ENCODE peak calls at places on chromosomes 11 and 22, in six cellular contexts. One of them, this sample, is unnamed.

GRCh38 chr11:23594755-23595154 is 734.5 kb upstream of the CCDC179 start:
- DNase-seq in iPS DF 19.7: no peak
- DNase-seq in H54: no peak
- DNase-seq in skeletal muscle cell: no peak
- DNase-seq in upper lobe of right lung: no peak
- DNase-seq in amniotic stem cell: no peak
- DNase-seq in this sample: no peak

GRCh38 chr22:23054531-23055257 is 15.6 kb upstream of the GNAZ start:
- DNase-seq in iPS DF 19.7: no peak
- DNase-seq in H54: no peak
- DNase-seq in skeletal muscle cell: no peak
- DNase-seq in upper lobe of right lung: peak
- DNase-seq in amniotic stem cell: no peak
- DNase-seq in this sample: no peak

GRCh38 chr22:46908641-46909107 is 146.2 kb downstream of the TBC1D22A start:
- DNase-seq in iPS DF 19.7: no peak
- DNase-seq in H54: no peak
- DNase-seq in skeletal muscle cell: no peak
- DNase-seq in upper lobe of right lung: peak
- DNase-seq in amniotic stem cell: no peak
- DNase-seq in this sample: no peak

GRCh38 chr11:130916238-130916855 is at the start of gene SNX19:
- DNase-seq in iPS DF 19.7: peak
- DNase-seq in H54: peak
- DNase-seq in skeletal muscle cell: peak
- DNase-seq in upper lobe of right lung: peak
- DNase-seq in amniotic stem cell: peak
- DNase-seq in this sample: peak

GRCh38 chr11:66676931-66677598 is 622 bp downstream of the RBM4B start:
- DNase-seq in iPS DF 19.7: no peak
- DNase-seq in H54: no peak
- DNase-seq in skeletal muscle cell: no peak
- DNase-seq in upper lobe of right lung: no peak
- DNase-seq in amniotic stem cell: no peak
- DNase-seq in this sample: no peak

GRCh38 chr11:8809185-8809584 is 101.8 kb upstream of the AKIP1 start:
- DNase-seq in iPS DF 19.7: no peak
- DNase-seq in H54: no peak
- DNase-seq in skeletal muscle cell: no peak
- DNase-seq in upper lobe of right lung: no peak
- DNase-seq in amniotic stem cell: no peak
- DNase-seq in this sample: no peak

GRCh38 chr11:61855939-61856730 is 28.0 kb downstream of the FADS2 start:
- DNase-seq in iPS DF 19.7: no peak
- DNase-seq in H54: no peak
- DNase-seq in skeletal muscle cell: no peak
- DNase-seq in upper lobe of right lung: no peak
- DNase-seq in amniotic stem cell: no peak
- DNase-seq in this sample: no peak

GRCh38 chr11:8109675-8110074 is 28.7 kb downstream of the TUB start:
- DNase-seq in iPS DF 19.7: no peak
- DNase-seq in H54: no peak
- DNase-seq in skeletal muscle cell: no peak
- DNase-seq in upper lobe of right lung: no peak
- DNase-seq in amniotic stem cell: no peak
- DNase-seq in this sample: no peak

GRCh38 chr11:28144808-28145207 is 36.6 kb downstream of the METTL15 start:
- DNase-seq in iPS DF 19.7: no peak
- DNase-seq in H54: no peak
- DNase-seq in skeletal muscle cell: peak
- DNase-seq in upper lobe of right lung: no peak
- DNase-seq in amniotic stem cell: no peak
- DNase-seq in this sample: no peak

GRCh38 chr11:11010624-11011127 is 152.8 kb upstream of the ZBED5 start:
- DNase-seq in iPS DF 19.7: no peak
- DNase-seq in H54: no peak
- DNase-seq in skeletal muscle cell: no peak
- DNase-seq in upper lobe of right lung: no peak
- DNase-seq in amniotic stem cell: no peak
- DNase-seq in this sample: no peak

GRCh38 chr22:20957118-20957690 is 9.9 kb upstream of the AIFM3 start:
- DNase-seq in iPS DF 19.7: no peak
- DNase-seq in H54: no peak
- DNase-seq in skeletal muscle cell: no peak
- DNase-seq in upper lobe of right lung: peak
- DNase-seq in amniotic stem cell: no peak
- DNase-seq in this sample: no peak

GRCh38 chr11:70607561-70607960 is 209.2 kb downstream of the CTTN start:
- DNase-seq in iPS DF 19.7: no peak
- DNase-seq in H54: no peak
- DNase-seq in skeletal muscle cell: no peak
- DNase-seq in upper lobe of right lung: no peak
- DNase-seq in amniotic stem cell: no peak
- DNase-seq in this sample: no peak

GRCh38 chr11:102603091-102603490 is 22.0 kb downstream of the MMP20 start:
- DNase-seq in iPS DF 19.7: no peak
- DNase-seq in H54: peak
- DNase-seq in skeletal muscle cell: peak
- DNase-seq in upper lobe of right lung: no peak
- DNase-seq in amniotic stem cell: no peak
- DNase-seq in this sample: no peak

GRCh38 chr11:36333468-36333867 is 37.4 kb downstream of the PRR5L start:
- DNase-seq in iPS DF 19.7: no peak
- DNase-seq in H54: no peak
- DNase-seq in skeletal muscle cell: peak
- DNase-seq in upper lobe of right lung: no peak
- DNase-seq in amniotic stem cell: no peak
- DNase-seq in this sample: peak

GRCh38 chr11:27392715-27393114 is 29.7 kb upstream of the CCDC34 start:
- DNase-seq in iPS DF 19.7: no peak
- DNase-seq in H54: no peak
- DNase-seq in skeletal muscle cell: peak
- DNase-seq in upper lobe of right lung: no peak
- DNase-seq in amniotic stem cell: peak
- DNase-seq in this sample: peak

GRCh38 chr11:114209343-114209742 is 86.9 kb upstream of the NNMT start:
- DNase-seq in iPS DF 19.7: no peak
- DNase-seq in H54: no peak
- DNase-seq in skeletal muscle cell: no peak
- DNase-seq in upper lobe of right lung: no peak
- DNase-seq in amniotic stem cell: no peak
- DNase-seq in this sample: no peak

GRCh38 chr11:119701591-119702260 is 27.3 kb downstream of the NECTIN1 start:
- DNase-seq in iPS DF 19.7: no peak
- DNase-seq in H54: no peak
- DNase-seq in skeletal muscle cell: no peak
- DNase-seq in upper lobe of right lung: no peak
- DNase-seq in amniotic stem cell: no peak
- DNase-seq in this sample: peak

GRCh38 chr11:37560346-37560745 is 962.3 kb upstream of the RAG2 start:
- DNase-seq in iPS DF 19.7: no peak
- DNase-seq in H54: no peak
- DNase-seq in skeletal muscle cell: no peak
- DNase-seq in upper lobe of right lung: no peak
- DNase-seq in amniotic stem cell: no peak
- DNase-seq in this sample: peak

GRCh38 chr11:78370406-78371172 is 47.0 kb downstream of the GAB2 start:
- DNase-seq in iPS DF 19.7: no peak
- DNase-seq in H54: peak
- DNase-seq in skeletal muscle cell: no peak
- DNase-seq in upper lobe of right lung: no peak
- DNase-seq in amniotic stem cell: no peak
- DNase-seq in this sample: no peak

GRCh38 chr11:46845440-46845739 is 690 bp downstream of the CKAP5 start:
- DNase-seq in iPS DF 19.7: no peak
- DNase-seq in H54: no peak
- DNase-seq in skeletal muscle cell: no peak
- DNase-seq in upper lobe of right lung: no peak
- DNase-seq in amniotic stem cell: no peak
- DNase-seq in this sample: no peak

GRCh38 chr22:48496987-48497650 is 1330.6 kb downstream of the BRD1 start:
- DNase-seq in iPS DF 19.7: no peak
- DNase-seq in H54: no peak
- DNase-seq in skeletal muscle cell: no peak
- DNase-seq in upper lobe of right lung: no peak
- DNase-seq in amniotic stem cell: no peak
- DNase-seq in this sample: peak

GRCh38 chr11:86499723-86500129 is 125.0 kb downstream of the CCDC81 start:
- DNase-seq in iPS DF 19.7: no peak
- DNase-seq in H54: no peak
- DNase-seq in skeletal muscle cell: no peak
- DNase-seq in upper lobe of right lung: no peak
- DNase-seq in amniotic stem cell: no peak
- DNase-seq in this sample: peak

GRCh38 chr11:12244156-12244555 is 133.2 kb upstream of the PARVA start:
- DNase-seq in iPS DF 19.7: no peak
- DNase-seq in H54: no peak
- DNase-seq in skeletal muscle cell: no peak
- DNase-seq in upper lobe of right lung: no peak
- DNase-seq in amniotic stem cell: no peak
- DNase-seq in this sample: no peak

GRCh38 chr22:46275455-46276129 is 7.8 kb downstream of the TTC38 start:
- DNase-seq in iPS DF 19.7: no peak
- DNase-seq in H54: no peak
- DNase-seq in skeletal muscle cell: no peak
- DNase-seq in upper lobe of right lung: no peak
- DNase-seq in amniotic stem cell: no peak
- DNase-seq in this sample: no peak

GRCh38 chr11:101759771-101760450 is 154.9 kb upstream of the CEP126 start:
- DNase-seq in iPS DF 19.7: no peak
- DNase-seq in H54: no peak
- DNase-seq in skeletal muscle cell: no peak
- DNase-seq in upper lobe of right lung: no peak
- DNase-seq in amniotic stem cell: no peak
- DNase-seq in this sample: no peak

GRCh38 chr11:60130496-60130895 is 42.0 kb downstream of the MS4A2 start:
- DNase-seq in iPS DF 19.7: peak
- DNase-seq in H54: peak
- DNase-seq in skeletal muscle cell: no peak
- DNase-seq in upper lobe of right lung: no peak
- DNase-seq in amniotic stem cell: no peak
- DNase-seq in this sample: peak

GRCh38 chr22:49532831-49533802 is 294.6 kb downstream of the BRD1 start:
- DNase-seq in iPS DF 19.7: no peak
- DNase-seq in H54: no peak
- DNase-seq in skeletal muscle cell: no peak
- DNase-seq in upper lobe of right lung: peak
- DNase-seq in amniotic stem cell: no peak
- DNase-seq in this sample: no peak

GRCh38 chr11:12961615-12962014 is 47.5 kb upstream of the RASSF10 start:
- DNase-seq in iPS DF 19.7: no peak
- DNase-seq in H54: no peak
- DNase-seq in skeletal muscle cell: no peak
- DNase-seq in upper lobe of right lung: no peak
- DNase-seq in amniotic stem cell: no peak
- DNase-seq in this sample: no peak

GRCh38 chr11:20114588-20114987 is 45.7 kb downstream of the DBX1 start:
- DNase-seq in iPS DF 19.7: no peak
- DNase-seq in H54: peak
- DNase-seq in skeletal muscle cell: no peak
- DNase-seq in upper lobe of right lung: no peak
- DNase-seq in amniotic stem cell: no peak
- DNase-seq in this sample: no peak

GRCh38 chr11:76661835-76662434 is 8.6 kb downstream of the LRRC32 start:
- DNase-seq in iPS DF 19.7: no peak
- DNase-seq in H54: no peak
- DNase-seq in skeletal muscle cell: no peak
- DNase-seq in upper lobe of right lung: no peak
- DNase-seq in amniotic stem cell: no peak
- DNase-seq in this sample: no peak

GRCh38 chr11:62599909-62600308 is 1.8 kb downstream of the MTA2 start:
- DNase-seq in iPS DF 19.7: no peak
- DNase-seq in H54: no peak
- DNase-seq in skeletal muscle cell: no peak
- DNase-seq in upper lobe of right lung: no peak
- DNase-seq in amniotic stem cell: no peak
- DNase-seq in this sample: no peak

GRCh38 chr22:41907436-41908401 is 7.2 kb downstream of the SHISA8 start:
- DNase-seq in iPS DF 19.7: no peak
- DNase-seq in H54: peak
- DNase-seq in skeletal muscle cell: no peak
- DNase-seq in upper lobe of right lung: no peak
- DNase-seq in amniotic stem cell: no peak
- DNase-seq in this sample: no peak

GRCh38 chr11:69170704-69171103 is 15.0 kb downstream of the SMIM38 start:
- DNase-seq in iPS DF 19.7: no peak
- DNase-seq in H54: no peak
- DNase-seq in skeletal muscle cell: no peak
- DNase-seq in upper lobe of right lung: peak
- DNase-seq in amniotic stem cell: no peak
- DNase-seq in this sample: peak